ENCODE peak calls at places on chromosomes 7 and 10, in six cellular contexts. N, Q, O, T, B and I are unnamed samples.

GRCh38 chr7:14604606-14605005 is 297.9 kb downstream of the DGKB start:
- DNase-seq in N (no peak), Q (no peak), O (no peak), T (no peak), B (no peak), I (no peak)

GRCh38 chr10:101062231-101063161 is 707 bp downstream of the KAZALD1 start:
- DNase-seq in N (peak), Q (peak), O (peak), T (peak), B (peak), I (peak)

GRCh38 chr10:128614206-128614605 is 488.0 kb upstream of the MKI67 start:
- DNase-seq in N (no peak), Q (no peak), O (no peak), T (no peak), B (no peak), I (no peak)

GRCh38 chr7:155788616-155789000 is 23.7 kb downstream of the SHH start:
- DNase-seq in N (no peak), Q (no peak), O (no peak), T (no peak), B (no peak), I (no peak)

GRCh38 chr7:151244871-151245346 is 3.6 kb downstream of the SMARCD3 start:
- DNase-seq in N (no peak), Q (no peak), O (no peak), T (no peak), B (no peak), I (no peak)

GRCh38 chr10:110269641-110270318 is 34.9 kb downstream of the SMNDC1 start:
- DNase-seq in N (no peak), Q (no peak), O (no peak), T (peak), B (no peak), I (no peak)

GRCh38 chr10:78267070-78267469 is 233.4 kb downstream of the RPS24 start:
- DNase-seq in N (no peak), Q (no peak), O (no peak), T (no peak), B (no peak), I (no peak)

GRCh38 chr7:105621617-105622016 is 40.3 kb upstream of the EFCAB10 start:
- DNase-seq in N (no peak), Q (no peak), O (no peak), T (no peak), B (no peak), I (no peak)

GRCh38 chr7:27117687-27118491 is 12.7 kb downstream of the HOXA4 start:
- DNase-seq in N (no peak), Q (no peak), O (no peak), T (no peak), B (no peak), I (no peak)

GRCh38 chr10:10477859-10478258 is 539.8 kb upstream of the CELF2 start:
- DNase-seq in N (no peak), Q (no peak), O (no peak), T (no peak), B (no peak), I (no peak)

GRCh38 chr7:4814463-4814862 is 39.0 kb downstream of the AP5Z1 start:
- DNase-seq in N (no peak), Q (no peak), O (no peak), T (no peak), B (no peak), I (no peak)

GRCh38 chr7:96319444-96319843 is 2.5 kb downstream of the SLC25A13 start:
- DNase-seq in N (no peak), Q (no peak), O (no peak), T (no peak), B (no peak), I (no peak)

GRCh38 chr10:133365461-133366129 is 7.6 kb downstream of the ECHS1 start:
- DNase-seq in N (no peak), Q (no peak), O (no peak), T (no peak), B (no peak), I (no peak)

GRCh38 chr10:48547061-48547895 is 57.6 kb downstream of the ARHGAP22 start:
- DNase-seq in N (no peak), Q (no peak), O (no peak), T (no peak), B (no peak), I (no peak)

GRCh38 chr7:45921699-45922519 is 837 bp upstream of the IGFBP3 start:
- DNase-seq in N (no peak), Q (no peak), O (no peak), T (peak), B (no peak), I (no peak)

GRCh38 chr10:120824864-120825263 is 26.3 kb upstream of the WDR11 start:
- DNase-seq in N (no peak), Q (no peak), O (no peak), T (peak), B (no peak), I (no peak)

GRCh38 chr10:72719941-72720592 is 28.1 kb downstream of the MCU start:
- DNase-seq in N (no peak), Q (no peak), O (no peak), T (no peak), B (no peak), I (no peak)

GRCh38 chr10:102418612-102419560 is at the start of gene PSD:
- DNase-seq in N (no peak), Q (no peak), O (peak), T (no peak), B (no peak), I (no peak)

GRCh38 chr7:65438593-65438992 is 64.9 kb downstream of the ZNF92 start:
- DNase-seq in N (no peak), Q (no peak), O (no peak), T (peak), B (no peak), I (no peak)

GRCh38 chr7:87933953-87934698 is at the start of gene ADAM22:
- DNase-seq in N (peak), Q (peak), O (peak), T (peak), B (peak), I (peak)

GRCh38 chr7:6272481-6273323 is at the start of gene CYTH3:
- DNase-seq in N (peak), Q (peak), O (peak), T (peak), B (peak), I (peak)

GRCh38 chr7:145959981-145960380 is 156.6 kb upstream of the CNTNAP2 start:
- DNase-seq in N (no peak), Q (no peak), O (no peak), T (no peak), B (no peak), I (no peak)

GRCh38 chr7:16811555-16811954 is 6.8 kb upstream of the AGR2 start:
- DNase-seq in N (no peak), Q (no peak), O (no peak), T (peak), B (no peak), I (no peak)

GRCh38 chr7:127667751-127668530 is 15.9 kb downstream of the SND1 start:
- DNase-seq in N (no peak), Q (no peak), O (no peak), T (no peak), B (no peak), I (no peak)

GRCh38 chr7:99840136-99840869 is 12.5 kb downstream of the CYP3A43 start:
- DNase-seq in N (no peak), Q (no peak), O (no peak), T (no peak), B (no peak), I (no peak)